ENCODE peak calls at places on chromosomes 7 and 10, in seven cellular contexts. T is effector CD4-positive, alpha-beta T cell; U is left cardiac atrium; V is AG04450; K is fibroblast of lung; I is EL; O is dermis microvascular lymphatic vessel endothelial cell. R is an unnamed sample.
A peak's percentile ranks its signal among the peaks of the same experiment; 100 is the strongest.

GRCh38 chr10:29840516-29841276 is 205.9 kb upstream of the SVIL start:
- DNase-seq in T (no peak), U (no peak), V (no peak), K (no peak), I (no peak), O (peak; percentile 17), R (no peak)

GRCh38 chr7:98575878-98576277 is 41.2 kb upstream of the NPTX2 start:
- DNase-seq in T (no peak), U (no peak), V (no peak), K (no peak), I (no peak), O (no peak), R (no peak)

GRCh38 chr10:75106242-75106641 is 5.2 kb upstream of the SAMD8 start:
- DNase-seq in T (no peak), U (no peak), V (no peak), K (no peak), I (no peak), O (no peak), R (no peak)

GRCh38 chr10:77247076-77247561 is 390.5 kb downstream of the KCNMA1 start:
- DNase-seq in T (no peak), U (no peak), V (no peak), K (peak; percentile 83), I (no peak), O (no peak), R (no peak)

GRCh38 chr10:79492839-79493238 is 19.5 kb upstream of the EIF5AL1 start:
- DNase-seq in T (no peak), U (no peak), V (no peak), K (no peak), I (no peak), O (no peak), R (no peak)

GRCh38 chr7:29598607-29599006 is 35.0 kb downstream of the PRR15 start:
- DNase-seq in T (no peak), U (no peak), V (no peak), K (no peak), I (no peak), O (peak; percentile 8), R (no peak)

GRCh38 chr10:24344695-24345473 is 135.9 kb downstream of the KIAA1217 start:
- DNase-seq in T (no peak), U (no peak), V (no peak), K (no peak), I (no peak), O (no peak), R (no peak)

GRCh38 chr10:22710139-22710745 is 4.1 kb downstream of the PIP4K2A start:
- DNase-seq in T (no peak), U (no peak), V (no peak), K (no peak), I (no peak), O (no peak), R (no peak)

GRCh38 chr7:33351709-33352108 is 222.3 kb downstream of the BBS9 start:
- DNase-seq in T (no peak), U (no peak), V (no peak), K (no peak), I (no peak), O (no peak), R (no peak)

GRCh38 chr7:46960974-46961373 is 620.9 kb downstream of the TNS3 start:
- DNase-seq in T (no peak), U (no peak), V (no peak), K (no peak), I (no peak), O (no peak), R (no peak)

GRCh38 chr7:2112261-2113203 is 120.2 kb downstream of the MAD1L1 start:
- DNase-seq in T (no peak), U (no peak), V (no peak), K (no peak), I (no peak), O (peak; percentile 80), R (no peak)

GRCh38 chr7:107463139-107464078 is 6.4 kb upstream of the GPR22 start:
- DNase-seq in T (peak; percentile 38), U (peak; percentile 56), V (peak; percentile 50), K (peak; percentile 80), I (peak; percentile 65), O (peak; percentile 77), R (no peak)

GRCh38 chr7:70506463-70506862 is 625.5 kb upstream of the GALNT17 start:
- DNase-seq in T (no peak), U (peak; percentile 27), V (no peak), K (no peak), I (no peak), O (no peak), R (no peak)

GRCh38 chr7:12674861-12675260 is 12.6 kb upstream of the ARL4A start:
- DNase-seq in T (peak; percentile 27), U (no peak), V (no peak), K (peak; percentile 66), I (peak; percentile 36), O (peak; percentile 55), R (no peak)

GRCh38 chr7:24024276-24024675 is 259.7 kb upstream of the NPY start:
- DNase-seq in T (no peak), U (no peak), V (no peak), K (peak; percentile 4), I (no peak), O (no peak), R (no peak)

GRCh38 chr10:3468919-3469638 is 296.5 kb upstream of the PITRM1 start:
- DNase-seq in T (no peak), U (peak; percentile 55), V (peak; percentile 94), K (peak; percentile 99), I (peak; percentile 88), O (peak; percentile 83), R (peak; percentile 73)

GRCh38 chr7:128155100-128155763 is 85.8 kb upstream of the LEP start:
- DNase-seq in T (no peak), U (no peak), V (no peak), K (no peak), I (no peak), O (no peak), R (no peak)

GRCh38 chr10:118423800-118424479 is 81.8 kb upstream of the FAM204A start:
- DNase-seq in T (peak; percentile 29), U (peak; percentile 89), V (peak; percentile 62), K (peak; percentile 81), I (peak; percentile 83), O (peak; percentile 75), R (peak; percentile 52)

GRCh38 chr7:74481458-74482324 is 28.0 kb downstream of the GTF2IRD1 start:
- DNase-seq in T (no peak), U (no peak), V (no peak), K (peak; percentile 30), I (no peak), O (peak; percentile 8), R (no peak)

GRCh38 chr7:129807863-129808262 is 144.9 kb downstream of the UBE2H start:
- DNase-seq in T (no peak), U (no peak), V (no peak), K (no peak), I (no peak), O (no peak), R (no peak)

GRCh38 chr7:82740246-82740848 is 296.8 kb upstream of the CACNA2D1 start:
- DNase-seq in T (no peak), U (no peak), V (no peak), K (peak; percentile 72), I (peak; percentile 62), O (peak; percentile 65), R (no peak)

GRCh38 chr10:1615186-1615954 is 122.0 kb downstream of the ADARB2 start:
- DNase-seq in T (no peak), U (no peak), V (no peak), K (no peak), I (no peak), O (no peak), R (no peak)

GRCh38 chr7:139773372-139773771 is 4.4 kb downstream of the HIPK2 start:
- DNase-seq in T (no peak), U (no peak), V (no peak), K (no peak), I (no peak), O (no peak), R (no peak)

GRCh38 chr7:3910041-3910440 is 609.0 kb downstream of the SDK1 start:
- DNase-seq in T (no peak), U (no peak), V (no peak), K (no peak), I (no peak), O (no peak), R (no peak)

GRCh38 chr10:99743841-99744240 is 11.8 kb downstream of the CUTC start:
- DNase-seq in T (no peak), U (no peak), V (no peak), K (no peak), I (peak; percentile 5), O (peak; percentile 16), R (no peak)

GRCh38 chr10:69124558-69125121 is 662 bp downstream of the VPS26A start:
- DNase-seq in T (peak; percentile 30), U (peak; percentile 65), V (peak; percentile 11), K (peak; percentile 61), I (peak; percentile 77), O (peak; percentile 85), R (no peak)

GRCh38 chr7:139771001-139771956 is 6.5 kb downstream of the HIPK2 start:
- DNase-seq in T (no peak), U (no peak), V (peak; percentile 60), K (peak; percentile 96), I (peak; percentile 95), O (peak; percentile 74), R (peak; percentile 80)

GRCh38 chr7:157253850-157254249 is 83.0 kb upstream of the DNAJB6 start:
- DNase-seq in T (no peak), U (peak; percentile 69), V (no peak), K (no peak), I (no peak), O (peak; percentile 50), R (no peak)

GRCh38 chr10:74855439-74855838 is 29.0 kb downstream of the KAT6B start:
- DNase-seq in T (no peak), U (no peak), V (no peak), K (no peak), I (no peak), O (no peak), R (no peak)

GRCh38 chr7:42522227-42522991 is 285.4 kb upstream of the GLI3 start:
- DNase-seq in T (no peak), U (peak; percentile 21), V (no peak), K (peak; percentile 31), I (no peak), O (no peak), R (no peak)

GRCh38 chr7:78038465-78039080 is 240.0 kb downstream of the PHTF2 start:
- DNase-seq in T (no peak), U (no peak), V (no peak), K (no peak), I (no peak), O (no peak), R (no peak)

GRCh38 chr10:83078645-83079044 is 1060.7 kb upstream of the GHITM start:
- DNase-seq in T (no peak), U (no peak), V (no peak), K (no peak), I (no peak), O (no peak), R (no peak)

GRCh38 chr7:143367972-143368371 is 5.5 kb upstream of the FAM131B start:
- DNase-seq in T (no peak), U (no peak), V (no peak), K (no peak), I (peak; percentile 55), O (no peak), R (no peak)